ENCODE peak calls at places on chromosomes 5 and 9, in ten cellular contexts. C is HCT116, S is GM12891, B is Peyer's patch, P is lower leg skin, Z is heart left ventricle, L is uterus, V is adrenal gland, R is H54, O is body of pancreas. H is an unnamed sample.

GRCh38 chr5:54820346-54820745 is 165.0 kb downstream of the ESM1 start:
- DNase-seq in C (no peak), R (no peak), P (no peak), O (no peak), Z (no peak), L (no peak), B (no peak), V (no peak), S (no peak), H (no peak)

GRCh38 chr9:84264307-84264706 is 76.3 kb downstream of the SLC28A3 start:
- DNase-seq in O (no peak), L (no peak), Z (no peak), P (no peak), R (no peak), B (no peak), V (no peak), S (no peak), C (no peak), H (no peak)

GRCh38 chr5:149267241-149267973 is 4.3 kb upstream of the AFAP1L1 start:
- DNase-seq in C (no peak), O (no peak), R (no peak), B (no peak), S (no peak), P (no peak), Z (no peak), L (no peak), V (no peak), H (no peak)

GRCh38 chr9:114898741-114899140 is 31.6 kb downstream of the TNFSF8 start:
- DNase-seq in Z (peak), S (peak), R (no peak), L (no peak), P (peak), V (peak), C (no peak), B (peak), O (peak), H (peak)

GRCh38 chr5:72284674-72285424 is 35.2 kb downstream of the MRPS27 start:
- DNase-seq in Z (no peak), P (no peak), O (no peak), V (no peak), L (no peak), R (no peak), C (no peak), S (no peak), B (no peak), H (no peak)

GRCh38 chr5:73947876-73948275 is 321.9 kb downstream of the ARHGEF28 start:
- DNase-seq in Z (no peak), P (no peak), L (no peak), R (no peak), C (no peak), O (no peak), V (no peak), B (no peak), S (no peak), H (no peak)

GRCh38 chr5:98349251-98349989 is 424.0 kb upstream of the RGMB start:
- DNase-seq in Z (no peak), P (no peak), O (no peak), B (no peak), C (peak), L (no peak), S (no peak), V (no peak), R (peak), H (no peak)

GRCh38 chr5:68898961-68899471 is 194.8 kb upstream of the SLC30A5 start:
- DNase-seq in B (no peak), S (no peak), P (no peak), V (peak), Z (no peak), R (no peak), C (peak), L (no peak), O (peak), H (no peak)

GRCh38 chr9:80158150-80158549 is 586.4 kb downstream of the TLE4 start:
- DNase-seq in V (no peak), P (no peak), B (no peak), R (no peak), S (no peak), L (no peak), Z (no peak), O (no peak), C (no peak), H (no peak)

GRCh38 chr9:80156262-80156661 is 584.5 kb downstream of the TLE4 start:
- DNase-seq in L (no peak), V (no peak), R (no peak), C (no peak), O (no peak), B (no peak), Z (no peak), P (no peak), S (no peak), H (no peak)

GRCh38 chr9:80157128-80157527 is 585.4 kb downstream of the TLE4 start:
- DNase-seq in O (no peak), V (no peak), Z (no peak), B (no peak), S (no peak), R (no peak), C (no peak), P (no peak), L (no peak), H (no peak)

GRCh38 chr9:80157561-80157983 is 585.8 kb downstream of the TLE4 start:
- DNase-seq in R (no peak), V (no peak), Z (no peak), S (no peak), O (no peak), P (no peak), C (no peak), B (no peak), L (no peak), H (no peak)

GRCh38 chr9:80156725-80157124 is 585.0 kb downstream of the TLE4 start:
- DNase-seq in B (no peak), S (no peak), R (no peak), O (no peak), Z (no peak), V (no peak), C (no peak), L (no peak), P (no peak), H (no peak)
- TF ChIP-seq POLR2A in B (no peak), S (no peak), R (no peak), O (no peak), Z (no peak), V (no peak), C (no peak), L (no peak), P (no peak), H (no peak)

DNA sequence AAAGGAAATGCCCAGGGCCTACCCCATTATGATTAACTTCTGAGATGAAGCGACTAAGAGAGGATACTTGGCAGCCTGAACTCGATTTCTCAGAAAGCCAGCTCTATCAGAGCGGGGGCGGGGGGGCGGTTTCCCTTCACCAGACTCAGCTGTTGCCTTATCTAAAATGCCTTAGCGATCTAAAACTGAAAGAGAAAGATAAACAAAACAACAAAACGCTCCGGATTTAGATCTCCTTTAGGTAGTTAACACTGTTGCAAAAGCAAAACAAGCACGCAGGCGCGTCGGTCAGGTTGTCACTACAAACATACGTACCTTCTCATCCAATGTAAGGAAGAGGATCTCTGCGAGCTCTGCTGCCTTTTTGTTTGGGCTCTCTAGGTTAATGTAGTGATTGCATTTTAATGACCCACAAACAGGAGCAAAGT is 1.1 kb downstream of the EPB41L4A start:
- DNase-seq in S (peak), O (peak), B (peak), V (peak), R (no peak), Z (peak), P (peak), L (peak), C (no peak), H (peak)
- TF ChIP-seq POLR2A in S (no peak), O (no peak), B (no peak), V (peak), R (no peak), Z (no peak), P (no peak), L (peak), C (no peak), H (peak)

GRCh38 chr9:5817776-5818336 is 15.1 kb downstream of the ERMP1 start:
- DNase-seq in V (no peak), S (no peak), B (no peak), P (no peak), Z (no peak), O (no peak), R (no peak), C (peak), L (no peak), H (no peak)

GRCh38 chr9:5818424-5819142 is 14.3 kb downstream of the ERMP1 start:
- DNase-seq in R (no peak), P (no peak), V (no peak), L (no peak), S (no peak), O (no peak), B (no peak), C (no peak), Z (no peak), H (no peak)

GRCh38 chr9:5813837-5814236 is 19.1 kb downstream of the ERMP1 start:
- DNase-seq in V (no peak), C (no peak), L (no peak), P (no peak), B (peak), R (no peak), Z (no peak), S (no peak), O (no peak), H (no peak)

GRCh38 chr9:5820425-5820824 is 12.5 kb downstream of the ERMP1 start:
- DNase-seq in Z (no peak), R (no peak), S (no peak), P (no peak), O (no peak), V (no peak), L (no peak), B (no peak), C (no peak), H (no peak)

GRCh38 chr9:5815421-5815820 is 17.5 kb downstream of the ERMP1 start:
- DNase-seq in O (no peak), P (no peak), C (no peak), R (no peak), L (no peak), B (no peak), V (no peak), S (no peak), Z (no peak), H (no peak)
- TF ChIP-seq POLR2A in O (no peak), P (no peak), C (no peak), R (no peak), L (no peak), B (no peak), V (no peak), S (no peak), Z (no peak), H (no peak)

DNA sequence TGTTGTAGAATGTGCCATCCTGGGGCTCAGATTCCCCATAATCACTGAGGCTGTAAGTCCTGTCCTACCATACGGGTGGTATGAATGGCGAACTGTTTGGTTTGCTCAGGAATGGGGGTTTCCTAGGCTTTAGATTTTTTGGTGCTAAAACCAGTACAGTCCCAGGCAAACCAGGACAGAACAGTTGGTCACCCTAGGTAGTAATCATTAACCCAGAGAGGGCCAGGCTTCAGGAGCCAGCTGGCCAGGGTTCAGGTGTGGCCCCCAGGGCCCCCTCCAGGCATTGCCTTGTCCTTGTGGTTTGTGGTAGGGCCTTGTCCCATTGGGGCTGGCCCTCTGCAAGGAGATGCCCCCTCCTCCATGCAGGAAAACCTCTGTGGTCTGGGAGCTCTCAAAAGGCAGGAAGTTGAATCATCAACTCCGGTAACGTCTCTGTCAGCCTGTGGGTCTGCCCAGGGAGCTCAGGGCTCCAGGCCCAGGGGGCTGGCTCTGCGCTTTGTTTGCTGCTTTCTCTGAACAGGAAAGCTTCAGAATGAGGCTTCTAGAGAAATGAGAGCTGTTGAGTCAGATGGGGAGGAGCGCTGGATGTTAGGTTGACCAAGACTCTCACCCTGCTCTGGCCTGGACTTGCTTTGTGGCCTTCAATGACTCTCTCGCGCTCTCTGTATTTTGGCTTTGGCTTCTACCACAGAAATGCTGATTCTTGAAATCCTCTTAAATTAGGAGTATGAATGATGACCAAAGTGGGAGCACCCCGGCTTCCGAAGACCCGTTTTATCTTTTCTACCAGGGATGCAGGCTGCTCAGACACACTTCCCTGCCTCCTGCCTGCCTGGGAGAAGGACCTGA is 22.2 kb upstream of the JADE2 start:
- DNase-seq in S (peak), Z (peak), B (peak), O (peak), R (peak), P (peak), V (peak), L (peak), C (peak), H (peak)
- TF ChIP-seq POLR2A in S (peak), Z (peak), B (peak), O (no peak), R (peak), P (no peak), V (peak), L (peak), C (no peak), H (no peak)

DNA sequence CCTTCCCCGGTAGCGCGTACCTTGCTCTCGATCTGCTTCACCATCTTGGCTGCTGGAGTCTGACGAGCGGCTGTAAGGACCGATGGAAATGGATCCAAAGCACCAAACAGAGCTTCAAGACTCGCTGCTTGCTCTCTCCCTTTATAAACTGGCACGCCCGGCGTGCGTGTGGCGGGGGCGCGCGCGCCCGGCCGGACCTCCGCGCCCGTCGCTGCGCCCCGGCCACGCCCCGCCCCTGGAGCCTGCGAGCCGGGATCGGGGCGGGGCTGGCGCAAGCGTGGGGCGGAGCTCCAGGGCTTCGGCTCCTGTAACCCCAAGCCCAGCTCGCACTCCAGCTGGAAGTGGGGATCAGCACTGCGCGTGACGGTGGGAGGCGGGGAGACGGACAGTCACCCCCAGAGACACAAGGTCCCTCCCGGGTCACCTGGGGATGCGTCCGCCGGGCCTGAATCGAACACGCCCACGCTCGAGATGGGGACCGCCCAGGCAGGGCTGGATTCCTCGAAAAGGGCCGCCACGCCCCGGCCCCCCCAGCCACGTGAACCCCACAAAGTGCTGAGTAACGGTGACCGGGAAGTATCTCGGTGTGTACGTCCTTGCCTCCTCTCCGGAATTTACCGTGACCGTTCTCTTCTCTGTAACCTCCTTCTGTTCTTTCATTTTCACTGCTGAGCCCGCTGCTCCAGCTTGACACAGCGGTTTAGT is at the start of gene TXN:
- DNase-seq in R (peak), S (peak), V (peak), P (peak), O (peak), L (peak), C (peak), B (peak), Z (peak), H (peak)
- TF ChIP-seq POLR2A in R (peak), S (peak), V (peak), P (peak), O (peak), L (peak), C (peak), B (peak), Z (peak), H (peak)

GRCh38 chr9:132877818-132878694 is at the start of gene AK8:
- DNase-seq in Z (peak), P (peak), L (peak), B (peak), C (peak), R (peak), V (peak), S (peak), O (peak), H (peak)
- TF ChIP-seq POLR2A in Z (no peak), P (no peak), L (no peak), B (peak), C (peak), R (peak), V (peak), S (no peak), O (no peak), H (peak)